ENCODE peak calls at places on chromosomes 11 and 22, in five cellular contexts. B, P, M, U and W are unnamed samples. For H3K36me3, the result is how much of the 10 kb centered on the place peaks cover.

GRCh38 chr11:60984149-60984548 is 12.7 kb downstream of the CD6 start:
- DNase-seq in B (no peak), P (no peak), M (no peak), U (no peak), W (no peak)

GRCh38 chr22:47164514-47165337 is 402.3 kb downstream of the TBC1D22A start:
- DNase-seq in B (no peak), P (peak), M (no peak), U (peak), W (no peak)

GRCh38 chr22:49688516-49689254 is 139.0 kb downstream of the BRD1 start:
- DNase-seq in B (peak), P (no peak), M (no peak), U (no peak), W (no peak)

GRCh38 chr11:83493918-83494317 is 207.8 kb upstream of the CCDC90B start:
- DNase-seq in B (no peak), P (no peak), M (no peak), U (no peak), W (no peak)

GRCh38 chr11:10866893-10867331 is 9.1 kb upstream of the ZBED5 start:
- DNase-seq in B (no peak), P (no peak), M (peak), U (no peak), W (no peak)

GRCh38 chr22:20128902-20129746 is 2.5 kb upstream of the ZDHHC8 start:
- DNase-seq in B (peak), P (no peak), M (peak), U (no peak), W (peak)

GRCh38 chr11:106399075-106399500 is 321.6 kb downstream of the AASDHPPT start:
- DNase-seq in B (no peak), P (peak), M (peak), U (no peak), W (no peak)

GRCh38 chr22:28917747-28918543 is 34.6 kb downstream of the ZNRF3 start:
- DNase-seq in B (no peak), P (peak), M (peak), U (no peak), W (no peak)

GRCh38 chr22:45707605-45708004 is 36.0 kb downstream of the ATXN10 start:
- DNase-seq in B (no peak), P (no peak), M (no peak), U (no peak), W (no peak)

GRCh38 chr22:45877651-45878050 is 99.3 kb downstream of the WNT7B start:
- DNase-seq in B (peak), P (no peak), M (no peak), U (peak), W (no peak)

GRCh38 chr22:19225560-19225959 is 47.0 kb upstream of the SLC25A1 start:
- DNase-seq in B (no peak), P (no peak), M (no peak), U (no peak), W (no peak)

GRCh38 chr11:122161191-122161590 is 45.2 kb upstream of the BLID start:
- DNase-seq in B (no peak), P (no peak), M (no peak), U (no peak), W (no peak)

GRCh38 chr11:120702656-120703055 is 191.1 kb downstream of the GRIK4 start:
- DNase-seq in B (no peak), P (no peak), M (no peak), U (no peak), W (no peak)

GRCh38 chr11:72784662-72785061 is 9.2 kb downstream of the STARD10 start:
- DNase-seq in B (peak), P (no peak), M (no peak), U (no peak), W (no peak)

GRCh38 chr11:59807047-59807446 is 3.5 kb downstream of the MRPL16 start:
- DNase-seq in B (no peak), P (no peak), M (no peak), U (no peak), W (no peak)

GRCh38 chr11:108592591-108593213 is 866 bp downstream of the EXPH5 start:
- DNase-seq in B (peak), P (peak), M (no peak), U (no peak), W (peak)

GRCh38 chr22:46810856-46811786 is 48.7 kb downstream of the TBC1D22A start:
- DNase-seq in B (no peak), P (no peak), M (no peak), U (no peak), W (no peak)

GRCh38 chr11:93234602-93235207 is 36.9 kb upstream of the SLC36A4 start:
- DNase-seq in B (no peak), P (peak), M (peak), U (peak), W (peak)

GRCh38 chr11:118912742-118913410 is 12.8 kb downstream of the BCL9L start:
- DNase-seq in B (no peak), P (peak), M (no peak), U (no peak), W (no peak)

GRCh38 chr11:119195680-119196079 is 10.4 kb downstream of the NHERF4 start:
- DNase-seq in B (peak), P (no peak), M (peak), U (no peak), W (no peak)

GRCh38 chr11:8757047-8757446 is 74.5 kb downstream of the RPL27A start:
- DNase-seq in B (no peak), P (no peak), M (no peak), U (no peak), W (no peak)

GRCh38 chr11:12043959-12044772 is 35.7 kb upstream of the DKK3 start:
- DNase-seq in B (no peak), P (peak), M (peak), U (peak), W (peak)

GRCh38 chr22:37211075-37211852 is 1.0 kb downstream of the SSTR3 start:
- DNase-seq in B (no peak), P (peak), M (peak), U (no peak), W (no peak)

GRCh38 chr11:2164081-2164480 is 3.1 kb upstream of the INS start:
- DNase-seq in B (peak), P (no peak), M (no peak), U (no peak), W (no peak)

GRCh38 chr11:34621876-34622275 is 983 bp downstream of the EHF start:
- DNase-seq in B (no peak), P (no peak), M (no peak), U (no peak), W (no peak)
- H3K27ac ChIP-seq in B (peak), P (no peak), M (no peak), U (peak), W (no peak)

DNA sequence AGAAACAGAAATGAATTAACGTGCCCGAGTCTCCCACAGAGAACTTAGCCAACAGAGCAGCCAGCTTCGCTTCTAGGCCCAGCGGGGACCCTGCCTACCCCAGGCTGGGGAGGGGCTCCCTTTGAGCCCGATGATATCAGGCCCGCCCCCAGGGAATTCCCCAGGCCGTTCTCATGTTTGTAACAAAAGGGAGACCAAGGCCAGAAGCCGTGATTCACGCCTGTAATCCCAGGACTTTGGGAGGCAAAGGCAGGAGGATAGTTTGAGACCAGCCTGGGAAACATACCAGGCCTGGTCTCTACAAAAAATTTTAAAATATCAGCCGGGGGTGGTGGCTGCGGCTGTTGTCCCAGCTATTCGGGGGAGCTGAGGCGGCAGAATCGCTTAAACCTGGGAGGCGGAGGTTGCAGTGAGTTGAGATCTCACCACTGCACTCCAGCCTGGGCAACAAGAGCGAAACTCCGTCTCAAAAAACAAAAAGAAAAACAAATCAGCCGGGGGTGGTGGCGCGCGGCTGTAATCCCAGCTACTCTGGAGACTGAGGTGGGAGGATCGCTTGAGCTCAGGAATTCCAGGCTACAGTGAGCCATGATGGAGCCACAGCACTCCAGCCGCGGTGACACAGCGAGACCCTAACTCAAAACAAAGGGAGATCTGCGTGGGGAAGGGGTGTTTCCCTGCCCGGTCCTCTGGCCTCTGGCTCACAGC is 1.7 kb downstream of the DRD4 start:
- DNase-seq in B (no peak), P (no peak), M (no peak), U (no peak), W (no peak)
- H3K36me3 ChIP-seq in B (under half), P (under half), M (under half), U (under half), W (under half)

DNA sequence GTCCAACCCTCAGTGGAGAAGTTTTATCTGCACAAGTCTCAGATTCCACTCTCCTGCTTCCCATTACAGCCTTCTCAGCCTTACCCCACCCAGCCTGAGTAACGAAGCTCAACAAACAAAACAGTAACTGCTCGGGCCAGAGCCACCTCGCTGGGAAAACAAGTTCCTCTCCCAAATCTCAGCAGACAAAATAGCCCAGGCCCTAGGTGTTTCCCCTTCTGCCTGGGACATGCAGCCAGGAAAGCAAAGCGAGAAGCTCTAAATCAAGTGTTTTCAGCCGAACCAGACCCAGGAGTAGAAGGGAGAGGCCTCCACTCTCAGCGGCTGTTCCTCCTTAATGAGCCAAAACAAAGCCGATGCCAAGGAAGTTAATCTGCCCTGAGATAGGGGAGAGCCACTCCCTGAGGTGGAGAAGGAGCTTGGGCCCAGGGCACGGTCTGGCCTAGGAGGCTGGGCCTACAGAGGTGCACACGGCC is 44.0 kb downstream of the LIF start:
- DNase-seq in B (no peak), P (peak), M (peak), U (no peak), W (no peak)
- H3K27ac ChIP-seq in B (peak), P (peak), M (peak), U (peak), W (no peak)

GRCh38 chr11:64831411-64831891 is 13.0 kb downstream of the CDC42BPG start:
- DNase-seq in B (peak), P (no peak), M (no peak), U (no peak), W (peak)
- H3K36me3 ChIP-seq in B (half or more), P (under half), M (under half), U (under half), W (under half)

GRCh38 chr11:860238-861104 is 17.8 kb downstream of the TSPAN4 start:
- DNase-seq in B (peak), P (no peak), M (no peak), U (no peak), W (no peak)

GRCh38 chr11:861105-861479 is 18.4 kb downstream of the TSPAN4 start:
- DNase-seq in B (peak), P (no peak), M (no peak), U (no peak), W (no peak)

GRCh38 chr11:862704-863388 is 20.2 kb downstream of the TSPAN4 start:
- DNase-seq in B (peak), P (no peak), M (no peak), U (no peak), W (no peak)

GRCh38 chr11:863389-864117 is 20.9 kb downstream of the TSPAN4 start:
- DNase-seq in B (peak), P (no peak), M (no peak), U (no peak), W (no peak)

DNA sequence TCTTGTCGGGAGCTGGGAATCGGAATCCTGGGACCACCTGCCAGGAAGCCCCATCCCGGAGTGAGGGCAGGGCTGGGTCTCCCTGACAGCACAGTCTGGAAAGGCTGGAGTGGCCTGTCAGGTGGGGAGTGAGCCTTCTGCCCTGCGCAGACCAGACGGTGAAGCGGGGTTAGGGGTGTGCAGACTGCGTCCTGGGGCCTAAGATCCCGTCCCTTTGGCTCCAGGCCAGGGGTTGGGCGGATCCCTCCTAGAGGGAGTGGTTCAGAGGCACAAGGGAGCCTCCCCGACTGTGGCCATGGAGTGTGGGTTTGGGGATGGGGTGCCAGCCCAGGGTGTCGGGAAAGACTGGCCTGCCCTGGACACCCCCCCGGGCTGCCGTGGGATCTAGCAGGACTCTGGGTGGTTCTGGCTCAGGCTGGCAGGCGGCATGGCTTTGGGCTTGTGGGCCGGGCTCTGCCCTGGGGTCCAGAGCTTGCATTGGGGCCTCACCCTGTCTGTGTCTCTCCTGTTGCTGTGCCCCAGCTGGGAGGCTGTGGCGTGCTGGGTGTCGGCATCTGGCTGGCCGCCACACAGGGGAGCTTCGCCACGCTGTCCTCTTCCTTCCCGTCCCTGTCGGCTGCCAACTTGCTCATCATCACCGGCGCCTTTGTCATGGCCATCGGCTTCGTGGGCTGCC is 19.5 kb downstream of the TSPAN4 start:
- DNase-seq in B (no peak), P (peak), M (no peak), U (no peak), W (no peak)
- H3K27ac ChIP-seq in B (no peak), P (peak), M (no peak), U (no peak), W (no peak)

DNA sequence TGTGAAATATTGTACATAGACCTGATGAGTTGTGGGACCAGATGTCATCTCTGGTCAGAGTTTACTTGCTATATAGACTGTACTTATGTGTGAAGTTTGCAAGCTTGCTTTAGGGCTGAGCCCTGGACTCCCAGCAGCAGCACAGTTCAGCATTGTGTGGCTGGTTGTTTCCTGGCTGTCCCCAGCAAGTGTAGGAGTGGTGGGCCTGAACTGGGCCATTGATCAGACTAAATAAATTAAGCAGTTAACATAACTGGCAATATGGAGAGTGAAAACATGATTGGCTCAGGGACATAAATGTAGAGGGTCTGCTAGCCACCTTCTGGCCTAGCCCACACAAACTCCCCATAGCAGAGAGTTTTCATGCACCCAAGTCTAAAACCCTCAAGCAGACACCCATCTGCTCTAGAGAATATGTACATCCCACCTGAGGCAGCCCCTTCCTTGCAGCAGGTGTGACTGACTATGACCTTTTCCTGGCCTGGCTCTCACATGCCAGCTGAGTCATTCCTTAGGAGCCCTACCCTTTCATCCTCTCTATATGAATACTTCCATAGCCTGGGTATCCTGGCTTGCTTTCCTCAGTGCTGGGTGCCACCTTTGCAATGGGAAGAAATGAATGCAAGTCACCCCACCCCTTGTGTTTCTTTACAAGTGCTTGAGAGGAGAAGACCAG is 12.3 kb downstream of the PIK3IP1 start:
- DNase-seq in B (no peak), P (no peak), M (no peak), U (no peak), W (no peak)
- H3K36me3 ChIP-seq in B (half or more), P (under half), M (under half), U (under half), W (half or more)

GRCh38 chr11:102154806-102155205 is 44.6 kb downstream of the YAP1 start:
- DNase-seq in B (no peak), P (no peak), M (peak), U (no peak), W (no peak)

GRCh38 chr11:102153082-102153481 is 42.8 kb downstream of the YAP1 start:
- DNase-seq in B (no peak), P (no peak), M (peak), U (no peak), W (no peak)

GRCh38 chr11:102158151-102158734 is 48.0 kb downstream of the YAP1 start:
- DNase-seq in B (no peak), P (no peak), M (no peak), U (no peak), W (no peak)

GRCh38 chr11:102157219-102157618 is 47.0 kb downstream of the YAP1 start:
- DNase-seq in B (no peak), P (peak), M (peak), U (no peak), W (no peak)

GRCh38 chr11:102155676-102156075 is 45.4 kb downstream of the YAP1 start:
- DNase-seq in B (no peak), P (no peak), M (peak), U (no peak), W (no peak)
- H3K27ac ChIP-seq in B (no peak), P (no peak), M (peak), U (peak), W (no peak)